ENCODE peak calls at places on chromosome 9, in nine cellular contexts. E is hepatocyte, D is MM.1S, X is HCT116, W is GM23248, L is GM23338, T is OCI-LY7, Y is SK-N-SH, H is PC-3. R is an unnamed sample.
A peak's percentile ranks its signal among the peaks of the same experiment; 100 is the strongest.

GRCh38 chr9:96417610-96418073 is 528 bp downstream of the ZNF367 start:
- DNase-seq in E (no peak), D (no peak), X (no peak), W (peak; percentile 59), L (no peak), T (no peak), Y (peak; percentile 53), H (no peak), R (no peak)

GRCh38 chr9:134585021-134585561 is 56.5 kb upstream of the COL5A1 start:
- DNase-seq in E (no peak), D (no peak), X (no peak), W (no peak), L (no peak), T (no peak), Y (no peak), H (no peak), R (no peak)

GRCh38 chr9:86341007-86341491 is 13.2 kb downstream of the TUT7 start:
- DNase-seq in E (no peak), D (no peak), X (no peak), W (peak; percentile 40), L (no peak), T (no peak), Y (no peak), H (peak; percentile 62), R (no peak)

GRCh38 chr9:71766663-71767062 is 1.6 kb downstream of the CEMIP2 start:
- DNase-seq in E (peak; percentile 70), D (no peak), X (no peak), W (no peak), L (no peak), T (no peak), Y (no peak), H (peak; percentile 42), R (no peak)

GRCh38 chr9:530681-531080 is 310.8 kb upstream of the DMRT1 start:
- DNase-seq in E (no peak), D (no peak), X (peak; percentile 19), W (peak; percentile 50), L (no peak), T (no peak), Y (no peak), H (peak; percentile 60), R (no peak)

GRCh38 chr9:98092633-98092971 is 26.4 kb downstream of the TRIM14 start:
- DNase-seq in E (no peak), D (no peak), X (no peak), W (no peak), L (no peak), T (no peak), Y (no peak), H (no peak), R (no peak)

GRCh38 chr9:89422151-89422918 is 75.6 kb downstream of the SEMA4D start:
- DNase-seq in E (no peak), D (no peak), X (no peak), W (peak; percentile 65), L (no peak), T (no peak), Y (no peak), H (peak; percentile 15), R (no peak)

GRCh38 chr9:99347556-99347955 is 125.5 kb downstream of the SEC61B start:
- DNase-seq in E (no peak), D (no peak), X (no peak), W (no peak), L (no peak), T (no peak), Y (no peak), H (no peak), R (no peak)

GRCh38 chr9:3939820-3940219 is 360.0 kb downstream of the GLIS3 start:
- DNase-seq in E (no peak), D (no peak), X (no peak), W (no peak), L (no peak), T (no peak), Y (no peak), H (peak; percentile 58), R (no peak)

GRCh38 chr9:121478816-121479676 is 20.6 kb downstream of the GGTA1 start:
- DNase-seq in E (no peak), D (no peak), X (no peak), W (no peak), L (no peak), T (no peak), Y (no peak), H (no peak), R (peak; percentile 15)

GRCh38 chr9:126508171-126508591 is 105.5 kb upstream of the LMX1B start:
- DNase-seq in E (no peak), D (no peak), X (no peak), W (no peak), L (no peak), T (no peak), Y (no peak), H (no peak), R (no peak)

GRCh38 chr9:419571-420156 is 205.0 kb downstream of the DOCK8 start:
- DNase-seq in E (peak; percentile 20), D (no peak), X (no peak), W (peak; percentile 65), L (no peak), T (no peak), Y (no peak), H (peak; percentile 69), R (no peak)

GRCh38 chr9:102841376-102841775 is 153.8 kb upstream of the CYLC2 start:
- DNase-seq in E (peak; percentile 13), D (no peak), X (no peak), W (no peak), L (no peak), T (no peak), Y (no peak), H (no peak), R (no peak)

GRCh38 chr9:115883467-115884329 is 269.9 kb upstream of the PAPPA start:
- DNase-seq in E (peak; percentile 67), D (peak; percentile 11), X (peak; percentile 12), W (peak; percentile 69), L (peak; percentile 80), T (peak; percentile 7), Y (peak; percentile 19), H (peak; percentile 69), R (peak; percentile 59)

GRCh38 chr9:69519470-69520240 is 152.5 kb downstream of the APBA1 start:
- DNase-seq in E (no peak), D (no peak), X (no peak), W (no peak), L (no peak), T (no peak), Y (no peak), H (no peak), R (no peak)

GRCh38 chr9:132019702-132020101 is 60.0 kb downstream of the MED27 start:
- DNase-seq in E (no peak), D (no peak), X (no peak), W (no peak), L (no peak), T (no peak), Y (no peak), H (no peak), R (no peak)

GRCh38 chr9:20597862-20598261 is 24.4 kb downstream of the MLLT3 start:
- DNase-seq in E (no peak), D (peak; percentile 30), X (no peak), W (no peak), L (no peak), T (no peak), Y (no peak), H (no peak), R (no peak)

DNA sequence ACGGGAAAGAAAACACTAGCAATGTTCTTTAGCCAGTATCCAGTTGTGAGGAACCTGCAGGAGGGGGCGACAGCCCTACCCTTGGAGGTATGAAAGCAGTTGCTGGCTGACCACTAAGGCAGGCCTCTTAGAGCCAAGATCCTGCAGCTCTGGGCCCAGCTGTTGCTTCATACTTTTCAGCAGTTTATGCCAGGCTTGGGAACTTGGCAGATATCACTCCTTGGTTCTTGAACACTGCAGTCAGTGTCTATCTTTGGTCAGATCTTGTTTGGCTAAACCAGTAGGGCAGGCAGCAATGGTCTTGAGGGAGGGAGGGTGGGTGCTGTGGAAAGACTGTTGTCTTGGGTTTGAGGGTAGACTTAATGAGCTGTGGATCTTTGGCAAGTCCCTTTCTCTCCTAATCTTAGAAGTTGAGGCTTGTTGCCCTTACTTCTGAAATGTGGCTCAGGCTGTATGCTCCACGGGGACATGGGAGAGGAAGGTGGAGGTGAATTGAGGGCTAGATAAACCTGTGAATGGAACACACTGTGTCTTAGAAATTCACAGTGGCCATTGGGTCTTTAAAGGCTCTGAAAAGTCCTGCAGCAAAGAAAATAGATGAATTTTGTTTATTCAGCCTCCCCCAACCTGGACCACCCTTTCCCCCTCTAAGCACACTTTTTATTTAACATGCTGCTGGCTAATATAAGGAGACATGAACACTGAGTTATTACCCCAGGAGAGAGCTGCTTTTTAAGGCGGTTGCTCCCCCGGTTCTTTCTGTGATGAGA is 37.5 kb downstream of the ZNF618 start:
- DNase-seq in E (no peak), D (no peak), X (no peak), W (peak; percentile 7), L (no peak), T (no peak), Y (no peak), H (no peak), R (no peak)
- TF ChIP-seq EZH2phosphoT487 in E (no peak), D (no peak), X (no peak), W (no peak), L (no peak), T (no peak), Y (no peak), H (no peak), R (no peak)

GRCh38 chr9:14303110-14303509 is 10.8 kb downstream of the NFIB start:
- DNase-seq in E (no peak), D (no peak), X (no peak), W (no peak), L (no peak), T (no peak), Y (no peak), H (no peak), R (no peak)
- H3K4me3 ChIP-seq in E (no peak overlapping the region), D (no peak overlapping the region), X (no peak overlapping the region), W (no peak overlapping the region), L (no peak overlapping the region), T (no peak overlapping the region), Y (no peak overlapping the region), H (no peak overlapping the region), R (no peak overlapping the region)

GRCh38 chr9:15837079-15837679 is 284.3 kb downstream of the CCDC171 start:
- DNase-seq in E (peak; percentile 80), D (peak; percentile 43), X (peak; percentile 36), W (peak; percentile 70), L (peak; percentile 80), T (peak; percentile 60), Y (peak; percentile 41), H (peak; percentile 76), R (peak; percentile 69)
- TF ChIP-seq EZH2phosphoT487 in E (no peak), D (no peak), X (no peak), W (no peak), L (no peak), T (no peak), Y (no peak), H (no peak), R (no peak)

DNA sequence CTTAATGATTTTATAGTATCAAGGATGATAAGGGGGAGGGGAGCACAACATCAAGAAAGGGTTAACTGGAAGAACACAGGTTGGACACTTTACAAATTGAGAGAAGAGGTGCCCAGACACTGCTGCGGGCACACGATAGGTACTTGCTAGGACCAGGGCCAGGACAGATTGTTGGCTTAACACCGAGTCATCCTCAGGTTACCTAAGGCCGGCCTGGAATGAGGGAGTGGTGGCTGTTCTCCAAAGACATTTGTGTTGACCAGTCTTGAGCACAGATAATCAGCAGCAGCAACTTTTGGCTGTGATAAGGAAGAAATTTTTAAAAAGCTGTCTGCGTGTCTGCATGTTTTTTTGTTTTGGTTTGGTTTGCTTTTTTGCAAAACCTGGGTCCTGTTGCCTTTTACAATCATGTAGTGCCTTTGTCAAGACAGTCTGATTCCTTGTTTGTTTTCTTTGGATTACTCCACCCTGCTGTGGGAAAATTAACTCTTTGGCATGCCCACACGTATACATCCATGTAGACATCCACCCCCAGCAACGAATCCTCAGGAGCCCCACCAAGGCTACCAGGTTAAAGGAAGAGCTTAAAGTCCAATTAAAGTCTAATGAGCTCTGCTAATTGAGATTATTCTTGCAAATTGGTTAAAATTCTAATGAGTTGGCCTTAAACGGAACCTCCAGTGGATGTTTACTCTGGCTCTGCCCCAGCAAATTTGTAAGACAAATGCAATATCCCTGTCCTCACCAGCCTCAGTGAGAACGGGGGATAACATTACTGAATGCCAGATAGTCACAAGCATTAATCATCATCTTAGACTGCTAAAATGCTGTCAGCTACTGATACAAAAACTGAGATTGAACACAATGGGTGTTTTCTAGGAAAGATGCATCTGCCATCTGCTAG is 382.3 kb downstream of the ACTL7B start:
- DNase-seq in E (no peak), D (no peak), X (no peak), W (peak; percentile 74), L (no peak), T (no peak), Y (no peak), H (peak; percentile 76), R (no peak)
- H3K4me3 ChIP-seq in E (no peak overlapping the region), D (no peak overlapping the region), X (no peak overlapping the region), W (no peak overlapping the region), L (no peak overlapping the region), T (no peak overlapping the region), Y (peak overlapping the region; percentile 19), H (peak overlapping the region; percentile 33), R (no peak overlapping the region)